ENCODE peak calls at places on chromosomes 1 and 21, in nine cellular contexts. Z, L, D, M, V, Y, P, I and W are unnamed samples.

GRCh38 chr1:1041092-1041503 is 21.2 kb downstream of the AGRN start:
- DNase-seq in V (no peak), D (no peak), I (no peak), Z (no peak), Y (no peak), M (no peak), P (no peak), L (peak), W (peak)

GRCh38 chr1:99004270-99005141 is at the start of gene PLPPR5:
- DNase-seq in L (peak), D (peak), I (peak), Y (no peak), Z (no peak), P (no peak), M (no peak), V (peak), W (peak)

GRCh38 chr21:36542312-36543101 is 62.6 kb upstream of the CLDN14 start:
- DNase-seq in Z (no peak), D (peak), Y (no peak), M (no peak), V (no peak), I (no peak), L (peak), P (peak), W (peak)

GRCh38 chr1:77511440-77511840 is 171.0 kb downstream of the ZZZ3 start:
- DNase-seq in L (no peak), Y (no peak), D (no peak), I (peak), M (no peak), Z (no peak), P (peak), V (no peak), W (no peak)

GRCh38 chr21:39350094-39351006 is 1.5 kb upstream of the HMGN1 start:
- DNase-seq in Z (no peak), I (no peak), V (no peak), L (no peak), M (no peak), P (no peak), Y (no peak), D (peak), W (no peak)

GRCh38 chr1:151989131-151989868 is 4.4 kb downstream of the S100A10 start:
- DNase-seq in V (no peak), I (peak), M (peak), P (peak), Z (no peak), L (no peak), Y (peak), D (peak), W (no peak)

GRCh38 chr1:75724472-75725022 is at the start of gene ACADM:
- DNase-seq in I (peak), D (peak), Z (peak), P (peak), V (peak), L (peak), Y (peak), M (peak), W (peak)

GRCh38 chr1:207805841-207806421 is 54.1 kb downstream of the CD46 start:
- DNase-seq in Z (no peak), I (peak), P (peak), Y (peak), L (no peak), V (no peak), D (peak), M (no peak), W (peak)

GRCh38 chr1:30144831-30145230 is 578.6 kb downstream of the MATN1 start:
- DNase-seq in P (no peak), V (no peak), Z (no peak), D (no peak), I (no peak), L (no peak), Y (no peak), M (no peak), W (no peak)

GRCh38 chr1:198121058-198121829 is 35.6 kb upstream of the NEK7 start:
- DNase-seq in V (no peak), L (no peak), M (no peak), Z (no peak), P (peak), Y (peak), D (no peak), I (peak), W (no peak)

GRCh38 chr21:43191971-43192370 is 23.2 kb downstream of the CRYAA start:
- DNase-seq in V (no peak), P (no peak), D (peak), M (no peak), I (no peak), L (no peak), Z (no peak), Y (no peak), W (no peak)

GRCh38 chr1:154797175-154797574 is 72.9 kb downstream of the KCNN3 start:
- DNase-seq in L (no peak), Z (no peak), I (no peak), Y (no peak), V (no peak), M (no peak), P (no peak), D (no peak), W (no peak)

GRCh38 chr1:177122869-177123268 is 41.6 kb downstream of the ASTN1 start:
- DNase-seq in M (no peak), Y (no peak), Z (no peak), D (no peak), P (no peak), I (no peak), L (no peak), V (no peak), W (no peak)

GRCh38 chr1:161954466-161954865 is 69.2 kb downstream of the OLFML2B start:
- DNase-seq in M (no peak), L (no peak), Y (no peak), I (peak), P (peak), D (no peak), V (no peak), Z (no peak), W (no peak)

GRCh38 chr1:187413770-187414169 is 585.0 kb downstream of the PLA2G4A start:
- DNase-seq in M (no peak), L (peak), D (no peak), P (no peak), Z (no peak), V (no peak), I (peak), Y (no peak), W (no peak)

GRCh38 chr1:27804791-27805190 is 25.8 kb upstream of the PPP1R8 start:
- DNase-seq in Z (no peak), D (no peak), L (no peak), I (no peak), V (no peak), M (no peak), P (no peak), Y (no peak), W (no peak)

GRCh38 chr1:39102537-39103320 is 76.6 kb downstream of the NDUFS5 start:
- DNase-seq in I (peak), V (peak), P (peak), Z (no peak), L (peak), M (no peak), D (peak), Y (peak), W (peak)

GRCh38 chr1:196910208-196910607 is 22.4 kb downstream of the CFHR4 start:
- DNase-seq in Y (no peak), P (no peak), M (no peak), I (peak), L (peak), Z (no peak), D (no peak), V (no peak), W (no peak)

GRCh38 chr1:1381294-1381693 is 6.3 kb upstream of the AURKAIP1 start:
- DNase-seq in Z (no peak), L (no peak), Y (no peak), P (no peak), I (no peak), V (no peak), M (no peak), D (no peak), W (no peak)

GRCh38 chr21:33373451-33373850 is 29.8 kb upstream of the IFNGR2 start:
- DNase-seq in Z (no peak), M (no peak), L (no peak), I (no peak), D (peak), P (peak), V (no peak), Y (peak), W (no peak)

GRCh38 chr1:93846151-93846928 is 32.7 kb downstream of the DNTTIP2 start:
- DNase-seq in V (peak), Z (peak), P (peak), D (peak), L (peak), I (peak), Y (peak), M (peak), W (peak)

GRCh38 chr21:45417951-45418300 is 13.0 kb downstream of the COL18A1 start:
- DNase-seq in L (no peak), Y (no peak), M (no peak), I (no peak), D (no peak), P (no peak), Z (no peak), V (no peak), W (peak)

GRCh38 chr1:61585714-61586113 is 139.2 kb downstream of the TM2D1 start:
- DNase-seq in Y (peak), L (no peak), Z (no peak), V (peak), P (peak), M (no peak), D (no peak), I (no peak), W (no peak)

GRCh38 chr1:8078176-8078671 is 52.1 kb upstream of the ERRFI1 start:
- DNase-seq in I (peak), P (peak), Z (no peak), V (no peak), L (peak), D (no peak), M (peak), Y (peak), W (peak)

GRCh38 chr21:33433425-33434114 is 30.4 kb downstream of the IFNGR2 start:
- DNase-seq in P (no peak), D (no peak), L (no peak), V (no peak), Z (no peak), Y (no peak), I (no peak), M (no peak), W (no peak)

GRCh38 chr1:166170075-166170474 is 3.3 kb upstream of the FAM78B start:
- DNase-seq in V (no peak), Z (no peak), Y (peak), M (no peak), D (no peak), P (no peak), L (no peak), I (no peak), W (no peak)

GRCh38 chr1:32903991-32904776 is 3.0 kb upstream of the TMEM54 start:
- DNase-seq in I (no peak), Y (no peak), L (no peak), M (no peak), P (no peak), Z (no peak), D (no peak), V (peak), W (no peak)

GRCh38 chr21:27476696-27477095 is 509.8 kb upstream of the ADAMTS5 start:
- DNase-seq in P (peak), V (peak), Z (no peak), L (no peak), M (no peak), Y (no peak), D (no peak), I (peak), W (no peak)

GRCh38 chr1:1001057-1001630 is 1.2 kb upstream of the HES4 start:
- DNase-seq in M (no peak), Z (no peak), P (peak), D (peak), V (peak), L (peak), I (no peak), Y (no peak), W (no peak)

GRCh38 chr1:154206212-154206611 is at the start of gene CFAP141:
- DNase-seq in L (peak), V (no peak), Y (peak), I (peak), M (no peak), P (peak), D (peak), Z (no peak), W (no peak)

GRCh38 chr1:59699227-59699847 is 115.4 kb upstream of the HOOK1 start:
- DNase-seq in Z (no peak), M (no peak), Y (no peak), D (no peak), V (peak), P (peak), L (peak), I (peak), W (peak)

GRCh38 chr1:46960250-46960649 is 19.0 kb upstream of the CYP4A11 start:
- DNase-seq in L (no peak), I (no peak), M (no peak), Y (peak), D (no peak), V (no peak), P (no peak), Z (no peak), W (no peak)

GRCh38 chr1:226697151-226697575 is 41.9 kb downstream of the ITPKB start:
- DNase-seq in Z (no peak), M (no peak), P (peak), Y (peak), L (no peak), D (no peak), V (no peak), I (peak), W (no peak)

GRCh38 chr1:166167395-166167922 is 658 bp upstream of the FAM78B start:
- DNase-seq in Z (no peak), P (no peak), I (no peak), L (peak), M (no peak), D (no peak), Y (no peak), V (no peak), W (no peak)

GRCh38 chr1:226640288-226640687 is 91.7 kb downstream of the STUM start:
- DNase-seq in Z (no peak), M (no peak), I (no peak), L (no peak), V (no peak), Y (no peak), P (no peak), D (no peak), W (peak)

GRCh38 chr1:41811051-41811795 is 107.5 kb downstream of the HIVEP3 start:
- DNase-seq in I (peak), P (no peak), D (no peak), L (no peak), Z (no peak), V (no peak), Y (no peak), M (no peak), W (no peak)

GRCh38 chr1:98429851-98430496 is 231.5 kb upstream of the SNX7 start:
- DNase-seq in L (no peak), D (no peak), P (no peak), Y (no peak), I (no peak), Z (no peak), V (no peak), M (no peak), W (peak)

GRCh38 chr1:11529330-11529729 is 50.4 kb downstream of the DISP3 start:
- DNase-seq in I (no peak), Z (no peak), V (no peak), Y (no peak), M (no peak), D (peak), P (no peak), L (no peak), W (no peak)

GRCh38 chr1:182698977-182699672 is 14.7 kb upstream of the RGS8 start:
- DNase-seq in D (peak), Z (no peak), L (no peak), V (no peak), I (no peak), M (no peak), Y (no peak), P (no peak), W (no peak)